ENCODE peak calls at places on chromosomes 1 and 21, in four cellular contexts. J, I, H and D are unnamed samples.
A peak's percentile ranks its signal among the peaks of the same experiment; 100 is the strongest.

GRCh38 chr1:155052412-155053400 is 1.6 kb downstream of the ADAM15 start:
- DNase-seq in H (peak; percentile 37), J (no peak), I (peak; percentile 62), D (peak; percentile 76)

GRCh38 chr21:14675774-14676530 is 129.8 kb upstream of the SAMSN1 start:
- DNase-seq in H (no peak), J (no peak), I (no peak), D (peak; percentile 62)

GRCh38 chr1:90502696-90503095 is 214.4 kb downstream of the BARHL2 start:
- DNase-seq in H (no peak), J (no peak), I (no peak), D (no peak)

GRCh38 chr1:110393691-110394564 is 3.1 kb upstream of the SLC16A4 start:
- DNase-seq in H (no peak), I (no peak), J (peak; percentile 26), D (no peak)

GRCh38 chr1:151255381-151255780 is 847 bp downstream of the PSMD4 start:
- DNase-seq in J (no peak), I (no peak), H (no peak), D (no peak)

GRCh38 chr1:164767257-164768044 is 208.5 kb downstream of the PBX1 start:
- DNase-seq in J (no peak), H (no peak), I (no peak), D (no peak)

GRCh38 chr1:35530946-35531345 is 26.3 kb downstream of the KIAA0319L start:
- DNase-seq in J (no peak), H (no peak), I (no peak), D (no peak)

GRCh38 chr1:242877229-242877628 is 352.7 kb upstream of the PLD5 start:
- DNase-seq in I (no peak), H (no peak), J (no peak), D (no peak)

GRCh38 chr21:37783016-37783415 is 133.2 kb downstream of the KCNJ6 start:
- DNase-seq in I (no peak), H (no peak), J (no peak), D (no peak)

GRCh38 chr1:76121850-76122249 is 47.3 kb downstream of the ST6GALNAC3 start:
- DNase-seq in I (no peak), H (no peak), J (no peak), D (no peak)

GRCh38 chr1:91611498-91611917 is 110.9 kb downstream of the CDC7 start:
- DNase-seq in J (no peak), I (no peak), H (no peak), D (no peak)

GRCh38 chr1:68116643-68117235 is 66.3 kb upstream of the DIRAS3 start:
- DNase-seq in H (peak; percentile 43), I (peak; percentile 63), J (no peak), D (peak; percentile 87)

GRCh38 chr1:201137579-201138310 is 10.8 kb upstream of the ASCL5 start:
- DNase-seq in H (peak; percentile 57), J (peak; percentile 78), I (peak; percentile 71), D (no peak)

GRCh38 chr1:89309828-89310227 is 37.2 kb upstream of the GBP5 start:
- DNase-seq in J (no peak), I (no peak), H (no peak), D (no peak)

GRCh38 chr1:25744140-25744581 is 55.8 kb upstream of the SELENON start:
- DNase-seq in H (peak; percentile 73), J (peak; percentile 16), I (peak; percentile 86), D (peak; percentile 62)

GRCh38 chr21:36883532-36884486 is 82.7 kb downstream of the HLCS start:
- DNase-seq in I (no peak), H (no peak), J (no peak), D (no peak)

GRCh38 chr1:15696956-15697521 is 12.9 kb downstream of the PLEKHM2 start:
- DNase-seq in H (no peak), I (no peak), J (no peak), D (no peak)

GRCh38 chr1:155514582-155515187 is 47.9 kb downstream of the ASH1L start:
- DNase-seq in I (no peak), J (no peak), H (no peak), D (no peak)

GRCh38 chr1:27153549-27153886 is 1.4 kb downstream of the SLC9A1 start:
- DNase-seq in H (peak; percentile 54), J (no peak), I (no peak), D (no peak)

GRCh38 chr1:203181586-203182376 is 4.7 kb downstream of the CHI3L1 start:
- DNase-seq in J (no peak), I (no peak), H (no peak), D (no peak)

GRCh38 chr1:151720190-151720953 is 950 bp upstream of the RIIAD1 start:
- DNase-seq in I (no peak), H (no peak), J (no peak), D (no peak)

GRCh38 chr1:214476229-214476957 is 75.0 kb downstream of the PTPN14 start:
- DNase-seq in J (no peak), I (no peak), H (peak; percentile 30), D (no peak)

GRCh38 chr1:10796029-10796944 is at the start of gene CASZ1:
- DNase-seq in H (peak; percentile 89), I (peak; percentile 82), J (peak; percentile 89), D (no peak)

GRCh38 chr1:152347116-152347728 is 12.6 kb downstream of the FLG2 start:
- DNase-seq in I (no peak), J (no peak), H (peak; percentile 54), D (peak; percentile 62)

GRCh38 chr1:79982218-79982617 is 975.7 kb upstream of the ADGRL4 start:
- DNase-seq in I (peak; percentile 40), H (peak; percentile 25), J (no peak), D (no peak)

GRCh38 chr1:202291961-202292712 is 49.6 kb downstream of the UBE2T start:
- DNase-seq in I (no peak), H (no peak), J (peak; percentile 72), D (no peak)

GRCh38 chr1:174990382-174990999 is 9.3 kb upstream of the CACYBP start:
- DNase-seq in H (peak; percentile 32), J (peak; percentile 54), I (peak; percentile 33), D (no peak)

GRCh38 chr1:13818926-13819325 is 118.9 kb downstream of the PRDM2 start:
- DNase-seq in J (no peak), H (no peak), I (no peak), D (no peak)

GRCh38 chr1:77538956-77539509 is 143.4 kb downstream of the ZZZ3 start:
- DNase-seq in J (peak; percentile 45), I (peak; percentile 52), H (no peak), D (no peak)

GRCh38 chr1:157403203-157403602 is 149.1 kb downstream of the FCRL5 start:
- DNase-seq in H (no peak), I (no peak), J (peak; percentile 38), D (no peak)

GRCh38 chr1:3541930-3542329 is 69.4 kb downstream of the MEGF6 start:
- DNase-seq in J (no peak), I (no peak), H (no peak), D (no peak)
- TF ChIP-seq POLR2A in J (no peak), I (no peak), H (no peak), D (no peak)

GRCh38 chr1:107432108-107432507 is 291.3 kb downstream of the NTNG1 start:
- DNase-seq in J (no peak), H (no peak), I (no peak), D (no peak)
- TF ChIP-seq POLR2A in J (no peak), H (no peak), I (no peak), D (no peak)

DNA sequence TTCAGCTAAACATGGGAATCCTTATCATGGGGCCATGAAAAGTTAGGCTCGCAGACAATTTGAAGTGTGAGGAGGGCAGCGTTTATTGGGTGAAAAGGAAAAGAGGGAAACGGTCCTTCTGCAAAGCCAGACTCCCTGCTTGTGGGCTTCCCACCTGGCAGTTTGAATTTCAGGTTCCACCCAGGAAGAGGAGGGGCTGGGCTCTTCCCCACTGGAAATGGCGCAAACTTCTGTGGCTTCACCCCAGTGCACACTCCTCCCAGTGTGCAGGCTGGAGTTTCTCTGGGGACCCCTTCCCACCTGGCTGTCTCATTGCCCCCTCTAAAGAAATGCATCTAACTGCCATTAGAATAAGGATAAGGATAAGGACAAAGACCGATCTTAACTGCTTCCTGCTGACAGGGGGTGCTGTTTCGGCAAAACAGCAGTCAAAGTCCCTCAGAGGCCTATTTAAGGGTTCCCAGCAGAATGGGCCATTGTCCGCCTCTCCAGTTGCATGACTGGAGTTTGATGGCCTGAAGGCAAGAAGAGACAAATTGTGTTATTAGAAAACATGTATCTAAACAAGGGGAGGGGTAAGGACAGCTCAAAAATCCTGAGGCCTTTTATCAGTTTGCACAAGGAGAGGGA is 20.4 kb downstream of the AIM2 start:
- DNase-seq in I (no peak), H (no peak), J (no peak), D (no peak)
- TF ChIP-seq POLR2A in I (no peak), H (no peak), J (no peak), D (no peak)

GRCh38 chr1:207052736-207053545 is at the start of gene PFKFB2:
- DNase-seq in H (peak; percentile 100), I (peak; percentile 97), J (peak; percentile 58), D (peak; percentile 99)

GRCh38 chr1:207054476-207054875 is 1.4 kb downstream of the PFKFB2 start:
- DNase-seq in J (no peak), H (no peak), I (no peak), D (no peak)

GRCh38 chr1:207056673-207057072 is 3.6 kb downstream of the PFKFB2 start:
- DNase-seq in H (no peak), I (no peak), J (no peak), D (no peak)

GRCh38 chr1:207058252-207058651 is 5.2 kb downstream of the PFKFB2 start:
- DNase-seq in H (no peak), I (no peak), J (no peak), D (no peak)

GRCh38 chr1:207055386-207056001 is 2.4 kb downstream of the PFKFB2 start:
- DNase-seq in I (no peak), H (no peak), J (no peak), D (no peak)
- TF ChIP-seq POLR2A in I (no peak), H (no peak), J (no peak), D (no peak)

GRCh38 chr1:51518033-51518729 is 885 bp downstream of the EPS15 start:
- DNase-seq in H (peak; percentile 46), J (peak; percentile 47), I (peak; percentile 40), D (peak; percentile 76)
- TF ChIP-seq POLR2A in H (no peak), J (no peak), I (no peak), D (peak; percentile 66)